ENCODE peak calls at places on chromosomes 3 and 15, in seven cellular contexts. B is H9; H is GM10248; W is Kasumi-1; M is T-cell; Y is naive thymus-derived CD4-positive, alpha-beta T cell; E is pons. U is an unnamed sample.

GRCh38 chr3:123122525-123123315 is 55.9 kb downstream of the PDIA5 start:
- DNase-seq in B (no peak), H (no peak), W (no peak), M (no peak), Y (no peak), E (no peak), U (no peak)

GRCh38 chr3:52428151-52429005 is 16.5 kb downstream of the SEMA3G start:
- DNase-seq in B (peak; percentile 42), H (peak; percentile 60), W (peak; percentile 77), M (peak; percentile 18), Y (no peak), E (peak; percentile 92), U (peak; percentile 76)

GRCh38 chr15:69624816-69625215 is 172.2 kb downstream of the RPLP1 start:
- DNase-seq in B (no peak), H (no peak), W (no peak), M (no peak), Y (no peak), E (no peak), U (no peak)

GRCh38 chr3:160084998-160085397 is 96.4 kb downstream of the IL12A start:
- DNase-seq in B (no peak), H (no peak), W (no peak), M (no peak), Y (no peak), E (no peak), U (no peak)

GRCh38 chr3:84961492-84962255 is 2.9 kb downstream of the CADM2 start:
- DNase-seq in B (no peak), H (no peak), W (no peak), M (no peak), Y (no peak), E (peak; percentile 55), U (no peak)

GRCh38 chr15:100995471-100996430 is 76.6 kb downstream of the LRRK1 start:
- DNase-seq in B (no peak), H (no peak), W (no peak), M (no peak), Y (no peak), E (no peak), U (no peak)

GRCh38 chr3:110814170-110815007 is 257.2 kb upstream of the NECTIN3 start:
- DNase-seq in B (no peak), H (no peak), W (peak; percentile 85), M (no peak), Y (peak; percentile 27), E (no peak), U (no peak)

GRCh38 chr3:23254875-23255274 is 51.7 kb downstream of the UBE2E2 start:
- DNase-seq in B (no peak), H (no peak), W (peak; percentile 79), M (no peak), Y (no peak), E (no peak), U (peak; percentile 39)

GRCh38 chr3:183800221-183800863 is 25.0 kb downstream of the MAP6D1 start:
- DNase-seq in B (no peak), H (no peak), W (no peak), M (no peak), Y (no peak), E (peak; percentile 98), U (no peak)

GRCh38 chr3:153274521-153274920 is 112.5 kb downstream of the RAP2B start:
- DNase-seq in B (no peak), H (no peak), W (no peak), M (no peak), Y (no peak), E (no peak), U (no peak)

GRCh38 chr3:100988080-100988479 is 5.1 kb downstream of the ABI3BP start:
- DNase-seq in B (no peak), H (no peak), W (no peak), M (no peak), Y (no peak), E (no peak), U (no peak)

GRCh38 chr3:101381809-101382208 is 61.4 kb upstream of the IMPG2 start:
- DNase-seq in B (no peak), H (peak; percentile 15), W (peak; percentile 91), M (no peak), Y (no peak), E (peak; percentile 43), U (peak; percentile 86)

GRCh38 chr3:134721214-134721613 is 70.4 kb upstream of the KY start:
- DNase-seq in B (no peak), H (no peak), W (peak; percentile 55), M (no peak), Y (no peak), E (no peak), U (peak; percentile 56)

GRCh38 chr3:16767006-16767405 is 117.7 kb upstream of the PLCL2 start:
- DNase-seq in B (peak; percentile 35), H (no peak), W (no peak), M (no peak), Y (no peak), E (no peak), U (no peak)

GRCh38 chr3:156181509-156181908 is 61.1 kb downstream of the KCNAB1 start:
- DNase-seq in B (no peak), H (no peak), W (no peak), M (no peak), Y (no peak), E (no peak), U (no peak)

GRCh38 chr3:56921573-56922571 is 120.1 kb upstream of the ARHGEF3 start:
- DNase-seq in B (no peak), H (peak; percentile 34), W (peak; percentile 29), M (no peak), Y (no peak), E (no peak), U (peak; percentile 61)

GRCh38 chr15:65908876-65909275 is 39.6 kb downstream of the RAB11A start:
- DNase-seq in B (peak; percentile 17), H (no peak), W (no peak), M (no peak), Y (no peak), E (no peak), U (no peak)

GRCh38 chr3:173630849-173631248 is 233.3 kb downstream of the NLGN1 start:
- DNase-seq in B (no peak), H (no peak), W (no peak), M (no peak), Y (no peak), E (no peak), U (peak; percentile 39)

GRCh38 chr3:52820741-52821140 is 9.7 kb downstream of the ITIH4 start:
- DNase-seq in B (peak; percentile 78), H (peak; percentile 65), W (peak; percentile 5), M (peak; percentile 13), Y (no peak), E (no peak), U (peak; percentile 57)

GRCh38 chr3:196624008-196624790 is 15.3 kb upstream of the NRROS start:
- DNase-seq in B (no peak), H (peak; percentile 67), W (peak; percentile 76), M (no peak), Y (no peak), E (peak; percentile 55), U (peak; percentile 58)

GRCh38 chr3:154885016-154885415 is 195.1 kb upstream of the MME start:
- DNase-seq in B (no peak), H (no peak), W (no peak), M (no peak), Y (no peak), E (no peak), U (no peak)

GRCh38 chr3:124318014-124318413 is 326.1 kb upstream of the ROPN1 start:
- DNase-seq in B (no peak), H (no peak), W (no peak), M (no peak), Y (no peak), E (no peak), U (no peak)

GRCh38 chr3:127650236-127650635 is 21.3 kb downstream of the PODXL2 start:
- DNase-seq in B (no peak), H (no peak), W (no peak), M (no peak), Y (no peak), E (no peak), U (no peak)

GRCh38 chr15:73596214-73596613 is 37.0 kb downstream of the NPTN start:
- DNase-seq in B (no peak), H (no peak), W (no peak), M (no peak), Y (no peak), E (no peak), U (peak; percentile 36)

GRCh38 chr3:185330644-185331043 is 32.3 kb upstream of the MAP3K13 start:
- DNase-seq in B (peak; percentile 26), H (no peak), W (no peak), M (no peak), Y (no peak), E (no peak), U (no peak)

GRCh38 chr15:33292718-33293307 is 18.0 kb upstream of the RYR3 start:
- DNase-seq in B (peak; percentile 59), H (peak; percentile 53), W (peak; percentile 27), M (peak; percentile 20), Y (peak; percentile 28), E (peak; percentile 83), U (peak; percentile 80)

GRCh38 chr3:160671231-160671630 is 5.7 kb upstream of the ARL14 start:
- DNase-seq in B (no peak), H (no peak), W (no peak), M (no peak), Y (no peak), E (no peak), U (peak; percentile 78)

GRCh38 chr3:177820683-177821316 is 623.5 kb upstream of the TBL1XR1 start:
- DNase-seq in B (no peak), H (peak; percentile 25), W (peak; percentile 87), M (no peak), Y (no peak), E (no peak), U (peak; percentile 33)

GRCh38 chr3:191873741-191874140 is 412.8 kb downstream of the PYDC2 start:
- DNase-seq in B (no peak), H (no peak), W (no peak), M (no peak), Y (no peak), E (no peak), U (no peak)

GRCh38 chr15:73685561-73685960 is 1.4 kb downstream of the CD276 start:
- DNase-seq in B (no peak), H (no peak), W (no peak), M (no peak), Y (no peak), E (no peak), U (no peak)

GRCh38 chr15:65055201-65055870 is 10.1 kb downstream of the SLC51B start:
- DNase-seq in B (no peak), H (no peak), W (no peak), M (no peak), Y (no peak), E (no peak), U (no peak)

GRCh38 chr3:190155752-190156151 is 35.1 kb upstream of the P3H2 start:
- DNase-seq in B (no peak), H (no peak), W (no peak), M (no peak), Y (no peak), E (no peak), U (no peak)

GRCh38 chr3:181230258-181230657 is 240.7 kb upstream of the DNAJC19 start:
- DNase-seq in B (peak; percentile 50), H (no peak), W (no peak), M (no peak), Y (no peak), E (no peak), U (no peak)

U was measured in OCI-M1.